ENCODE peak calls at places on chromosome X, in six cellular contexts. One of them, this sample, is unnamed.

GRCh38 chrX:31545726-31546125 is 473.9 kb upstream of the FTHL17 start:
- DNase-seq in HS-27A: no peak
- DNase-seq in NCI-H1105: no peak
- DNase-seq in pancreas: no peak
- DNase-seq in EL: peak; percentile 47
- DNase-seq in NCI-H460: no peak
- DNase-seq in this sample: no peak

GRCh38 chrX:134365923-134366322 is 94.0 kb upstream of the HPRT1 start:
- DNase-seq in HS-27A: no peak
- DNase-seq in NCI-H1105: no peak
- DNase-seq in pancreas: no peak
- DNase-seq in EL: peak; percentile 7
- DNase-seq in NCI-H460: no peak
- DNase-seq in this sample: no peak

GRCh38 chrX:107565916-107566602 is 62.3 kb upstream of the PRPS1 start:
- DNase-seq in HS-27A: no peak
- DNase-seq in NCI-H1105: no peak
- DNase-seq in pancreas: peak; percentile 30
- DNase-seq in EL: peak; percentile 59
- DNase-seq in NCI-H460: no peak
- DNase-seq in this sample: no peak

GRCh38 chrX:111634823-111635410 is 46.1 kb upstream of the ALG13 start:
- DNase-seq in HS-27A: no peak
- DNase-seq in NCI-H1105: peak; percentile 77
- DNase-seq in pancreas: no peak
- DNase-seq in EL: no peak
- DNase-seq in NCI-H460: no peak
- DNase-seq in this sample: no peak

GRCh38 chrX:136754641-136755040 is 26.1 kb downstream of the ARHGEF6 start:
- DNase-seq in HS-27A: no peak
- DNase-seq in NCI-H1105: peak; percentile 33
- DNase-seq in pancreas: no peak
- DNase-seq in EL: no peak
- DNase-seq in NCI-H460: no peak
- DNase-seq in this sample: no peak

GRCh38 chrX:9465380-9466114 is 689 bp downstream of the TBL1X start:
- DNase-seq in HS-27A: no peak
- DNase-seq in NCI-H1105: no peak
- DNase-seq in pancreas: peak; percentile 45
- DNase-seq in EL: no peak
- DNase-seq in NCI-H460: no peak
- DNase-seq in this sample: no peak

GRCh38 chrX:138014577-138014976 is 448.6 kb downstream of the ZIC3 start:
- DNase-seq in HS-27A: no peak
- DNase-seq in NCI-H1105: no peak
- DNase-seq in pancreas: no peak
- DNase-seq in EL: no peak
- DNase-seq in NCI-H460: no peak
- DNase-seq in this sample: no peak

GRCh38 chrX:29948653-29949052 is 266.7 kb upstream of the MAGEB2 start:
- DNase-seq in HS-27A: peak; percentile 24
- DNase-seq in NCI-H1105: no peak
- DNase-seq in pancreas: no peak
- DNase-seq in EL: peak; percentile 12
- DNase-seq in NCI-H460: no peak
- DNase-seq in this sample: no peak

GRCh38 chrX:132483523-132483922 is 5.3 kb downstream of the MBNL3 start:
- DNase-seq in HS-27A: no peak
- DNase-seq in NCI-H1105: no peak
- DNase-seq in pancreas: no peak
- DNase-seq in EL: no peak
- DNase-seq in NCI-H460: no peak
- DNase-seq in this sample: no peak

GRCh38 chrX:47564438-47565085 is 3.6 kb downstream of the ARAF start:
- DNase-seq in HS-27A: no peak
- DNase-seq in NCI-H1105: no peak
- DNase-seq in pancreas: no peak
- DNase-seq in EL: no peak
- DNase-seq in NCI-H460: no peak
- DNase-seq in this sample: peak; percentile 53

This sample was measured in mesenteric fat pad.